ENCODE peak calls at places on chromosomes 16 and 17, in four cellular contexts. One of them, this sample, is unnamed. For H3K4me1, the result is how much of the 10 kb centered on the place peaks cover.

GRCh38 chr16:23128056-23128455 is 21.2 kb downstream of the USP31 start:
- DNase-seq in heart left ventricle: no peak
- DNase-seq in left ventricle myocardium inferior: no peak
- DNase-seq in mammary epithelial cell: peak
- DNase-seq in this sample: no peak

GRCh38 chr17:32536736-32537646 is 50.2 kb downstream of the CDK5R1 start:
- DNase-seq in mammary epithelial cell: no peak
- DNase-seq in left ventricle myocardium inferior: no peak
- DNase-seq in heart left ventricle: no peak
- DNase-seq in this sample: no peak

GRCh38 chr17:79951361-79952264 is 84.1 kb downstream of the TBC1D16 start:
- DNase-seq in left ventricle myocardium inferior: peak
- DNase-seq in heart left ventricle: peak
- DNase-seq in mammary epithelial cell: no peak
- DNase-seq in this sample: no peak

GRCh38 chr16:57148481-57148880 is 37.4 kb downstream of the PSME3IP1 start:
- DNase-seq in mammary epithelial cell: no peak
- DNase-seq in heart left ventricle: no peak
- DNase-seq in left ventricle myocardium inferior: no peak
- DNase-seq in this sample: no peak

GRCh38 chr17:17484451-17484899 is 7.7 kb downstream of the MED9 start:
- DNase-seq in mammary epithelial cell: no peak
- DNase-seq in heart left ventricle: no peak
- DNase-seq in left ventricle myocardium inferior: no peak
- DNase-seq in this sample: no peak

GRCh38 chr17:83183951-83184506 is 104.6 kb downstream of the METRNL start:
- DNase-seq in heart left ventricle: no peak
- DNase-seq in mammary epithelial cell: no peak
- DNase-seq in left ventricle myocardium inferior: no peak
- DNase-seq in this sample: no peak

GRCh38 chr16:89017543-89017942 is 40.5 kb upstream of the CBFA2T3 start:
- DNase-seq in left ventricle myocardium inferior: peak
- DNase-seq in heart left ventricle: no peak
- DNase-seq in mammary epithelial cell: no peak
- DNase-seq in this sample: no peak

GRCh38 chr16:68499011-68499410 is 40.1 kb upstream of the ZFP90 start:
- DNase-seq in mammary epithelial cell: no peak
- DNase-seq in heart left ventricle: no peak
- DNase-seq in left ventricle myocardium inferior: no peak
- DNase-seq in this sample: no peak

GRCh38 chr17:59230765-59231164 is 10.5 kb downstream of the GDPD1 start:
- DNase-seq in heart left ventricle: no peak
- DNase-seq in mammary epithelial cell: no peak
- DNase-seq in left ventricle myocardium inferior: no peak
- DNase-seq in this sample: no peak

GRCh38 chr17:50353600-50354195 is 7.8 kb downstream of the XYLT2 start:
- DNase-seq in left ventricle myocardium inferior: no peak
- DNase-seq in mammary epithelial cell: no peak
- DNase-seq in heart left ventricle: no peak
- DNase-seq in this sample: no peak

GRCh38 chr17:80882323-80882722 is 109.3 kb upstream of the CHMP6 start:
- DNase-seq in mammary epithelial cell: no peak
- DNase-seq in left ventricle myocardium inferior: peak
- DNase-seq in heart left ventricle: no peak
- DNase-seq in this sample: no peak

GRCh38 chr16:67100569-67101300 is 9.0 kb upstream of the PHAF1 start:
- DNase-seq in left ventricle myocardium inferior: no peak
- DNase-seq in heart left ventricle: no peak
- DNase-seq in mammary epithelial cell: no peak
- DNase-seq in this sample: no peak

GRCh38 chr16:73179671-73180370 is 131.9 kb upstream of the ZFHX3 start:
- DNase-seq in heart left ventricle: peak
- DNase-seq in mammary epithelial cell: no peak
- DNase-seq in left ventricle myocardium inferior: peak
- DNase-seq in this sample: no peak

GRCh38 chr17:56599093-56599492 is 5.6 kb downstream of the NOG start:
- DNase-seq in mammary epithelial cell: no peak
- DNase-seq in heart left ventricle: no peak
- DNase-seq in left ventricle myocardium inferior: no peak
- DNase-seq in this sample: no peak

GRCh38 chr16:51538707-51539604 is 387.9 kb upstream of the SALL1 start:
- DNase-seq in left ventricle myocardium inferior: no peak
- DNase-seq in mammary epithelial cell: peak
- DNase-seq in heart left ventricle: no peak
- DNase-seq in this sample: peak

GRCh38 chr16:50257876-50258275 is 8.5 kb upstream of the ADCY7 start:
- DNase-seq in mammary epithelial cell: no peak
- DNase-seq in left ventricle myocardium inferior: no peak
- DNase-seq in heart left ventricle: no peak
- DNase-seq in this sample: no peak

GRCh38 chr16:23466162-23466885 is 13.3 kb upstream of the COG7 start:
- DNase-seq in left ventricle myocardium inferior: no peak
- DNase-seq in heart left ventricle: no peak
- DNase-seq in mammary epithelial cell: peak
- DNase-seq in this sample: peak

GRCh38 chr17:81556863-81557262 is 4.7 kb upstream of the FAAP100 start:
- DNase-seq in left ventricle myocardium inferior: no peak
- DNase-seq in mammary epithelial cell: no peak
- DNase-seq in heart left ventricle: no peak
- DNase-seq in this sample: no peak

GRCh38 chr17:75652341-75652740 is 14.6 kb downstream of the RECQL5 start:
- DNase-seq in left ventricle myocardium inferior: no peak
- DNase-seq in heart left ventricle: no peak
- DNase-seq in mammary epithelial cell: no peak
- DNase-seq in this sample: no peak

GRCh38 chr17:41486809-41487530 is 2.7 kb downstream of the KRT36 start:
- DNase-seq in left ventricle myocardium inferior: no peak
- DNase-seq in heart left ventricle: no peak
- DNase-seq in mammary epithelial cell: no peak
- DNase-seq in this sample: no peak

GRCh38 chr17:40536731-40537171 is 28.5 kb downstream of the CCR7 start:
- DNase-seq in left ventricle myocardium inferior: no peak
- DNase-seq in heart left ventricle: peak
- DNase-seq in mammary epithelial cell: no peak
- DNase-seq in this sample: no peak

GRCh38 chr16:77788196-77789084 is at the start of gene VAT1L:
- DNase-seq in mammary epithelial cell: peak
- DNase-seq in left ventricle myocardium inferior: peak
- DNase-seq in heart left ventricle: peak
- DNase-seq in this sample: peak

GRCh38 chr17:47934856-47935255 is 6.5 kb upstream of the PNPO start:
- DNase-seq in mammary epithelial cell: peak
- DNase-seq in left ventricle myocardium inferior: no peak
- DNase-seq in heart left ventricle: no peak
- DNase-seq in this sample: peak

GRCh38 chr17:2955931-2956582 is 107.3 kb downstream of the OR1D5 start:
- DNase-seq in mammary epithelial cell: no peak
- DNase-seq in left ventricle myocardium inferior: no peak
- DNase-seq in heart left ventricle: no peak
- DNase-seq in this sample: no peak

GRCh38 chr16:52747196-52747595 is 200.3 kb upstream of the TOX3 start:
- DNase-seq in heart left ventricle: no peak
- DNase-seq in left ventricle myocardium inferior: no peak
- DNase-seq in mammary epithelial cell: no peak
- DNase-seq in this sample: no peak

GRCh38 chr17:1714488-1714979 is 4.4 kb upstream of the TLCD2 start:
- DNase-seq in left ventricle myocardium inferior: peak
- DNase-seq in heart left ventricle: peak
- DNase-seq in mammary epithelial cell: peak
- DNase-seq in this sample: peak

GRCh38 chr16:47574091-47575054 is 113.2 kb downstream of the PHKB start:
- DNase-seq in mammary epithelial cell: peak
- DNase-seq in left ventricle myocardium inferior: no peak
- DNase-seq in heart left ventricle: no peak
- DNase-seq in this sample: peak

GRCh38 chr17:56595831-56596740 is 2.6 kb downstream of the NOG start:
- DNase-seq in mammary epithelial cell: peak
- DNase-seq in heart left ventricle: no peak
- DNase-seq in left ventricle myocardium inferior: no peak
- DNase-seq in this sample: peak

GRCh38 chr16:28863929-28864886 is 565 bp downstream of the SH2B1 start:
- DNase-seq in left ventricle myocardium inferior: no peak
- DNase-seq in mammary epithelial cell: peak
- DNase-seq in heart left ventricle: peak
- DNase-seq in this sample: no peak

GRCh38 chr17:42878123-42878880 is 22.3 kb upstream of the G6PC1 start:
- DNase-seq in heart left ventricle: no peak
- DNase-seq in mammary epithelial cell: no peak
- DNase-seq in left ventricle myocardium inferior: no peak
- DNase-seq in this sample: no peak

GRCh38 chr16:82753821-82754220 is 127.1 kb downstream of the CDH13 start:
- DNase-seq in left ventricle myocardium inferior: no peak
- DNase-seq in heart left ventricle: no peak
- DNase-seq in mammary epithelial cell: no peak
- DNase-seq in this sample: peak

GRCh38 chr17:82367724-82368524 is 3.6 kb upstream of the UTS2R start:
- DNase-seq in heart left ventricle: no peak
- DNase-seq in left ventricle myocardium inferior: no peak
- DNase-seq in mammary epithelial cell: no peak
- DNase-seq in this sample: no peak

GRCh38 chr16:17070882-17071592 is 399.7 kb downstream of the XYLT1 start:
- DNase-seq in heart left ventricle: no peak
- DNase-seq in left ventricle myocardium inferior: no peak
- DNase-seq in mammary epithelial cell: peak
- DNase-seq in this sample: peak

GRCh38 chr17:1473170-1473569 is 17.1 kb upstream of the CRK start:
- DNase-seq in left ventricle myocardium inferior: no peak
- DNase-seq in heart left ventricle: no peak
- DNase-seq in mammary epithelial cell: no peak
- DNase-seq in this sample: no peak

GRCh38 chr16:61831351-61831933 is 204.8 kb downstream of the CDH8 start:
- DNase-seq in left ventricle myocardium inferior: no peak
- DNase-seq in mammary epithelial cell: no peak
- DNase-seq in heart left ventricle: no peak
- DNase-seq in this sample: no peak

GRCh38 chr17:77822302-77823030 is 136.0 kb upstream of the TNRC6C start:
- DNase-seq in heart left ventricle: peak
- DNase-seq in left ventricle myocardium inferior: peak
- DNase-seq in mammary epithelial cell: no peak
- DNase-seq in this sample: no peak

GRCh38 chr16:61263400-61263799 is 772.8 kb downstream of the CDH8 start:
- DNase-seq in mammary epithelial cell: no peak
- DNase-seq in heart left ventricle: no peak
- DNase-seq in left ventricle myocardium inferior: no peak
- DNase-seq in this sample: no peak

GRCh38 chr17:58303981-58304734 is 23.4 kb upstream of the MPO start:
- DNase-seq in left ventricle myocardium inferior: peak
- DNase-seq in heart left ventricle: no peak
- DNase-seq in mammary epithelial cell: peak
- DNase-seq in this sample: peak

DNA sequence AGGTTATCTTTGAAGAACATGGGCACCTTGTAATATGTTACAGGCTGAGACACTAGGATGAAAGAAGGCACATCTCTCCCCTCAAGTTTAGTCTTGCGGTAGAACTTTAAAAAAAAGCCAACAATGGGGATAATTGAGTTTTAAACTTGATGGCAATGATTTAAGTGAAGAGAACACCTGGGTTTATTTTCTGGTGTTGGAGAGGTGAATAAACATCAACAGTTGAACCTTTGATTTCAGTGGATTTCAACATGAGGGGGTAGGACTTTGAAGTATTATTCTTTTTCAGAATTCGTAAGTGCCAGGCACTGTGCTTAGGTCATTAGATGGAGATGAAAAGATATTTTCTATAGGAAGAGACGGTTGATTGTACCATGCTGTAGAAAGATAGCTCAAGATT is 22.3 kb downstream of the HAPSTR1 start:
- DNase-seq in left ventricle myocardium inferior: no peak
- DNase-seq in heart left ventricle: no peak
- DNase-seq in mammary epithelial cell: no peak
- DNase-seq in this sample: no peak
- H3K4me1 ChIP-seq in left ventricle myocardium inferior: half or more
- H3K4me1 ChIP-seq in heart left ventricle: half or more
- H3K4me1 ChIP-seq in mammary epithelial cell: under half
- H3K4me1 ChIP-seq in this sample: half or more

DNA sequence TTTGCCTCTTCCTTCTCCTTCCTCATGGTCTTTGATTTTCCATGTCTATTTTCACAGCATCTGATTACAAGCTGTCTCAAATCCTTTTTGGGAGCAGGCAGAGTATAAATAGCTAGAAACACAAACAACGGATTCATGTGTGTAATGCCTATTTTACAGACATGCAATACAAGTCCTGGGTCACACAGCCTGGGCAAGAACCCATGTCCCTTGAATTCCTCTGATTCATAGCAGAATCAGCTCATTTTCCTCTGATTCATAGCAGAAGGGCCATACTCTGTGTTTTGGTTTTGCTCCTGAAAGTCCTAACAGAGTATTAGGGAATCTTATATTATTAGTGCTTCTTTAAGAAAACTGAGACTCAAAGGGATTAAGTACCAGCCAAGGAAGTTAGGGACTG is 71.3 kb downstream of the IRX5 start:
- DNase-seq in heart left ventricle: no peak
- DNase-seq in mammary epithelial cell: peak
- DNase-seq in left ventricle myocardium inferior: no peak
- DNase-seq in this sample: peak
- TF ChIP-seq CTCF in heart left ventricle: no peak
- TF ChIP-seq CTCF in mammary epithelial cell: no peak
- TF ChIP-seq CTCF in left ventricle myocardium inferior: no peak
- TF ChIP-seq CTCF in this sample: no peak

GRCh38 chr16:3321802-3322201 is 16.5 kb downstream of the ZNF75A start:
- DNase-seq in mammary epithelial cell: no peak
- DNase-seq in left ventricle myocardium inferior: no peak
- DNase-seq in heart left ventricle: no peak
- DNase-seq in this sample: no peak
- H3K4me1 ChIP-seq in mammary epithelial cell: under half
- H3K4me1 ChIP-seq in left ventricle myocardium inferior: under half
- H3K4me1 ChIP-seq in heart left ventricle: under half
- H3K4me1 ChIP-seq in this sample: under half

GRCh38 chr17:67575325-67575724 is 142.4 kb upstream of the NOL11 start:
- DNase-seq in mammary epithelial cell: no peak
- DNase-seq in left ventricle myocardium inferior: no peak
- DNase-seq in heart left ventricle: no peak
- DNase-seq in this sample: no peak
- TF ChIP-seq CTCF in mammary epithelial cell: no peak
- TF ChIP-seq CTCF in left ventricle myocardium inferior: no peak
- TF ChIP-seq CTCF in heart left ventricle: no peak
- TF ChIP-seq CTCF in this sample: no peak

GRCh38 chr16:9226924-9227323 is 135.5 kb downstream of the HAPSTR1 start:
- DNase-seq in left ventricle myocardium inferior: no peak
- DNase-seq in heart left ventricle: no peak
- DNase-seq in mammary epithelial cell: no peak
- DNase-seq in this sample: no peak

GRCh38 chr16:9219811-9220210 is 128.4 kb downstream of the HAPSTR1 start:
- DNase-seq in mammary epithelial cell: no peak
- DNase-seq in heart left ventricle: no peak
- DNase-seq in left ventricle myocardium inferior: no peak
- DNase-seq in this sample: no peak

GRCh38 chr16:9225527-9226316 is 134.3 kb downstream of the HAPSTR1 start:
- DNase-seq in mammary epithelial cell: no peak
- DNase-seq in heart left ventricle: no peak
- DNase-seq in left ventricle myocardium inferior: no peak
- DNase-seq in this sample: no peak
- H3K4me1 ChIP-seq in mammary epithelial cell: under half
- H3K4me1 ChIP-seq in heart left ventricle: under half
- H3K4me1 ChIP-seq in left ventricle myocardium inferior: under half
- H3K4me1 ChIP-seq in this sample: under half

This sample was measured in foreskin keratinocyte.